ENCODE peak calls at places on chromosomes 6 and 20, in eight cellular contexts. A, X, T, W, D, R, E and P are unnamed samples.

GRCh38 chr20:51840865-51841264 is 38.5 kb upstream of the SALL4 start:
- DNase-seq in R (no peak), W (no peak), D (no peak), A (no peak), X (no peak), T (no peak), E (no peak), P (no peak)

GRCh38 chr6:139277161-139277560 is 14.6 kb downstream of the TXLNB start:
- DNase-seq in W (no peak), E (no peak), T (no peak), A (peak), D (no peak), X (no peak), R (no peak), P (no peak)

GRCh38 chr6:145723646-145724045 is 11.7 kb downstream of the EPM2A start:
- DNase-seq in X (no peak), E (no peak), D (no peak), A (no peak), T (no peak), R (no peak), W (no peak), P (no peak)

GRCh38 chr20:47412073-47412472 is 55.6 kb upstream of the ZMYND8 start:
- DNase-seq in T (no peak), R (no peak), A (no peak), X (no peak), W (no peak), D (no peak), E (no peak), P (no peak)

GRCh38 chr20:63553251-63553932 is 567 bp upstream of the FNDC11 start:
- DNase-seq in E (peak), T (no peak), D (peak), R (peak), A (peak), X (peak), W (peak), P (peak)

GRCh38 chr6:122432816-122433215 is 33.4 kb downstream of the HSF2 start:
- DNase-seq in A (no peak), T (no peak), R (no peak), W (no peak), X (no peak), D (no peak), E (no peak), P (no peak)

GRCh38 chr6:30981942-30982772 is 1.4 kb upstream of the MUC21 start:
- DNase-seq in X (no peak), E (no peak), W (no peak), D (peak), T (peak), R (no peak), A (peak), P (peak)

GRCh38 chr20:21087862-21088540 is 18.2 kb downstream of the LINC00237 start:
- DNase-seq in T (no peak), X (no peak), A (no peak), E (no peak), D (peak), W (no peak), R (no peak), P (no peak)

GRCh38 chr6:39339111-39339510 is 16.6 kb upstream of the KCNK16 start:
- DNase-seq in R (no peak), X (no peak), E (no peak), D (no peak), T (no peak), W (no peak), A (no peak), P (no peak)

GRCh38 chr6:118401325-118401998 is 146.6 kb upstream of the PLN start:
- DNase-seq in X (no peak), T (no peak), E (no peak), A (no peak), D (no peak), W (no peak), R (no peak), P (no peak)

GRCh38 chr20:63453029-63453523 is 19.4 kb downstream of the KCNQ2 start:
- DNase-seq in A (peak), X (no peak), E (no peak), D (peak), R (no peak), T (no peak), W (no peak), P (no peak)

GRCh38 chr20:49684335-49684997 is 29.2 kb downstream of the B4GALT5 start:
- DNase-seq in X (no peak), R (no peak), T (no peak), E (peak), D (no peak), W (no peak), A (no peak), P (no peak)

GRCh38 chr6:106913676-106914280 is 60.8 kb downstream of the CD24 start:
- DNase-seq in W (no peak), R (no peak), X (no peak), A (no peak), E (no peak), T (no peak), D (no peak), P (no peak)

GRCh38 chr20:20203784-20204183 is 151.5 kb downstream of the CFAP61 start:
- DNase-seq in X (no peak), T (no peak), R (no peak), E (no peak), W (no peak), A (no peak), D (no peak), P (no peak)

GRCh38 chr6:86042214-86042613 is 399.5 kb upstream of the SYNCRIP start:
- DNase-seq in E (no peak), T (no peak), R (no peak), D (no peak), W (no peak), A (no peak), X (no peak), P (no peak)

GRCh38 chr6:96899019-96899418 is 1.3 kb upstream of the NDUFAF4 start:
- DNase-seq in T (no peak), X (no peak), D (peak), A (peak), E (no peak), R (no peak), W (no peak), P (peak)

GRCh38 chr20:15613530-15613929 is 959.7 kb downstream of the KIF16B start:
- DNase-seq in T (no peak), D (no peak), W (no peak), A (no peak), X (no peak), R (no peak), E (no peak), P (no peak)

GRCh38 chr6:90078513-90079289 is 184.4 kb downstream of the GJA10 start:
- DNase-seq in R (no peak), A (peak), D (peak), T (no peak), W (no peak), E (no peak), X (no peak), P (no peak)

GRCh38 chr6:3323696-3324261 is 65.0 kb downstream of the PSMG4 start:
- DNase-seq in W (no peak), E (no peak), X (peak), A (no peak), T (no peak), R (no peak), D (no peak), P (no peak)

GRCh38 chr20:44038681-44039123 is 124.0 kb downstream of the TOX2 start:
- DNase-seq in T (no peak), W (no peak), D (no peak), E (no peak), X (peak), R (no peak), A (no peak), P (no peak)

GRCh38 chr6:706819-707381 is 14.0 kb upstream of the EXOC2 start:
- DNase-seq in D (no peak), A (no peak), X (no peak), W (no peak), E (no peak), R (no peak), T (no peak), P (no peak)

GRCh38 chr6:4516206-4516605 is 260.0 kb upstream of the CDYL start:
- DNase-seq in W (no peak), R (no peak), A (peak), T (no peak), E (no peak), X (no peak), D (no peak), P (no peak)

GRCh38 chr6:3237761-3238662 is 10.6 kb upstream of the TUBB2B start:
- DNase-seq in E (no peak), W (no peak), R (peak), D (no peak), X (no peak), T (no peak), A (no peak), P (peak)

GRCh38 chr6:101226677-101227135 is 166.8 kb upstream of the GRIK2 start:
- DNase-seq in R (no peak), W (peak), A (peak), E (no peak), D (peak), X (peak), T (no peak), P (no peak)

GRCh38 chr20:8766868-8767390 is 302.0 kb upstream of the PLCB4 start:
- DNase-seq in E (no peak), W (no peak), T (no peak), R (no peak), A (no peak), D (no peak), X (no peak), P (peak)

GRCh38 chr6:73363537-73363875 is 1.0 kb downstream of the KHDC3L start:
- DNase-seq in T (no peak), X (no peak), D (no peak), A (no peak), E (no peak), W (no peak), R (no peak), P (no peak)

GRCh38 chr20:11919046-11919445 is 1.4 kb downstream of the BTBD3 start:
- DNase-seq in E (no peak), A (peak), T (no peak), R (no peak), D (peak), W (peak), X (no peak), P (peak)

GRCh38 chr20:11921326-11921725 is 3.6 kb downstream of the BTBD3 start:
- DNase-seq in A (no peak), T (no peak), R (no peak), D (no peak), W (no peak), X (no peak), E (no peak), P (no peak)

GRCh38 chr20:11918280-11918952 is 723 bp downstream of the BTBD3 start:
- DNase-seq in T (no peak), X (no peak), E (no peak), A (no peak), W (no peak), R (no peak), D (no peak), P (no peak)

GRCh38 chr20:11920083-11920482 is 2.4 kb downstream of the BTBD3 start:
- DNase-seq in T (no peak), E (no peak), R (no peak), W (no peak), X (no peak), D (no peak), A (no peak), P (no peak)

DNA sequence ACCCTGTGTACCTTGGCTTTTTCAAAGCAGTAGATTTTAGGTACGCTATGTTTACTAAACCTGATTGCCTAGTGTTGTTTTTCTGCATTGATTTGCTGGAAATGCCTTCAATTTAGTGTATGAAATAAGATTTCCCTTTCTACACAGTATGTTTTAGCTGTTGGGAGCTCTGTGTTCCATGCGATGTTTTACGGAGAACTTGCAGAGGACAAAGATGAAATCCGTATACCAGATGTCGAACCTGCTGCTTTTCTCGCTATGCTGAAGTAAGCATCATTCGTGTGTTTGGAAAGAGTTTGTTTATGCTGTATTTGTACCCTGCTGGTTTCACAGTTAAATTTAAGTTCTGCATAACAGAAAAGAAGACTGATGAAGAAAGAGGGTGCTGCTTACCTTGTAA is 1.9 kb downstream of the BTBD3 start:
- DNase-seq in X (no peak), T (no peak), W (no peak), D (no peak), E (no peak), A (no peak), R (no peak), P (no peak)
- H3K4me3 ChIP-seq in X (peak), T (no peak), W (peak), D (no peak), E (peak), A (no peak), R (no peak), P (peak)

GRCh38 chr6:10166031-10166430 is 248.8 kb downstream of the TFAP2A start:
- DNase-seq in W (no peak), E (no peak), A (no peak), D (no peak), T (no peak), R (no peak), X (no peak), P (no peak)

GRCh38 chr6:10163159-10163962 is 251.5 kb downstream of the TFAP2A start:
- DNase-seq in A (no peak), R (peak), W (no peak), E (no peak), T (no peak), D (peak), X (no peak), P (no peak)
- H3K4me3 ChIP-seq in A (no peak), R (no peak), W (no peak), E (no peak), T (no peak), D (no peak), X (no peak), P (no peak)

DNA sequence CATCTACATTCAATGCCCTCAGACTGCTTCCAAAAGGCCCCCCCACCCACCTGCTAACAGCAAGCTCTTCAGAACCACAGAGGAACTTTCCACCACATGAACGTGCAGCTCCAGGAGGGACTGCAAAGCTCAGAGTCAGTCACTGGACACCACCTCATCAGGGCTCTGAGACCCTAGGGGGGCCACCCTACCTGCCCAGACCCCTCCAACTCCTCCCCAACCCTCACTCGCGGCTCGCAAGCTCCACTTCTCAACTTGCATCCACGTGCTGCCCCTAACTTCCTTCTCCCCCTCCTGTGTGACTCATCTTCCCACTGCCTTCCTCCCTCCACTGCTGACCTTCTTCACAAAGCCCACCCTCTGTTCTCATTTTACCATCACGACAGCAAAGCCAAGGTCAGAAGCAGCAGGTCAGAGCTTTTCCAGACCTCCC is 6.5 kb downstream of the MBOAT1 start:
- DNase-seq in X (peak), A (no peak), W (no peak), T (no peak), E (no peak), D (no peak), R (no peak), P (no peak)
- H3K4me3 ChIP-seq in X (no peak), A (no peak), W (no peak), T (no peak), E (no peak), D (no peak), R (no peak), P (no peak)

GRCh38 chr20:58131111-58131510 is 97.3 kb downstream of the ANKRD60 start:
- DNase-seq in W (no peak), A (peak), X (no peak), R (peak), D (no peak), T (no peak), E (no peak), P (no peak)
- H3K4me3 ChIP-seq in W (no peak), A (no peak), X (no peak), R (no peak), D (no peak), T (no peak), E (no peak), P (peak)

DNA sequence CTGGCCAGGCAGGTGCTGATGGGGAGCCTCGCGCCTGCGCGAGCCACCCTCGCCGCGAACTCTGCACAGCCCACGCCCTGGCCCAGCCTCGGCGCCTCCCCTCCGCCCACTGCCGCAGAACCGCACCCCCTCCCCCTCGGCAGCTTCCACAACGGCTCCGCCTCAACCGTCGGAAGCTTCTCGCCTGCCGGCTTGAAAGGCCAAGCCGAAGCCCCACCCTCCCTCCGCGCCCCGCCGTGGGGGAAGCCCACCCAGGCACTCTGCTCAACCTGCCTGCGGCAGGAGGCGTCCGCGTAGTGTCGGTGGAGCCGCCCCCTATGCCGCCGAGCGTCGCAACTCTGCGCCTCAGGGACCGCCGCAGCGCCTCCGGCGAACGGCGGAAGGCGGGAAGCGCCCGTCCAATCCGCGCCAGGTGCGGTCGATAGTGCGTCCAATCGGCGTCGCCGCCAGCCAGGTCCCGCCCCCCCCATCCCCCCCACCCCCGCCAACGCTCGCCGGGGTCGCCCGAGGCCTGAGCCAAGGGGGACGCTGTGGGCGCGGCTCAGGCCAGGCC is at the start of gene SYCP2:
- DNase-seq in D (peak), E (peak), T (no peak), R (peak), A (peak), W (peak), X (peak), P (no peak)
- H3K4me3 ChIP-seq in D (peak), E (peak), T (peak), R (peak), A (peak), W (peak), X (peak), P (peak)

DNA sequence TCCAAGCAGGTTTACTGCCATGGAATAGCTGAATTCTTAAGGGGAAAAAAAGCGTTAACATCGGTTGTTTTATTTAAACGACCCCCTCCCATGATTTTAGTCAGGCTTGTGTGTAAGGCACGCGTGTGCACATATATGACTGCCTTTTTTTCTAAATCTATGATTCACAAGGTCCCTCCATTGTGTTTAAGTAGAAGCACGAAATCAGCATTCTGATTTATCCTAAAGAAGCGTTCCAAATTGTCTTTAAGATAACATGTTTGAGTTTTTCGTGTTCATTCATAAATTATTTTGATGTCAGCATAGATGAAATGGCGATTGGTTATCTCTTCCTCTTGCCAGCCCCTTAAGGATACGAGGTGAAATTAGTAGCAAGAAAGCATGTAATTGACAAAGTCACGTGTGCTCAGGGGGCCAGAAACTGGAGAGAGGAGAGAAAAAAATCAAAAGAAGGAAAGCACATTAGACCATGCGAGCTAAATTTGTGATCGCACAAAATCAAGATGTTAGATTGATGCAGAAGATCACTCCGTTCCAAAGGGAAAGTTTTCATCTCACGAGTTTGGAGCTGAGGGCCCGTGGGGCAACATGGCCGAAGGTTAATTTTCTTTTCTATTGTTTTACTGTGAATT is at the start of gene LIN28B:
- DNase-seq in A (no peak), R (no peak), W (no peak), T (no peak), E (no peak), X (no peak), D (no peak), P (no peak)
- H3K4me3 ChIP-seq in A (peak), R (no peak), W (no peak), T (no peak), E (no peak), X (no peak), D (peak), P (peak)